ENCODE peak calls at places on chromosomes 6 and 20, in seven cellular contexts. K is glutamatergic neuron, C is fibroblast of mammary gland, G is T-helper 2 cell, U is T47D, A is left colon, N is tibial nerve. X is an unnamed sample.

GRCh38 chr6:25053875-25054371 is 118.2 kb upstream of the RIPOR2 start:
- DNase-seq in N (peak), G (no peak), U (no peak), K (no peak), C (peak), A (no peak), X (no peak)

GRCh38 chr6:67640462-67640861 is 994.6 kb upstream of the ADGRB3 start:
- DNase-seq in U (no peak), N (no peak), A (no peak), C (peak), G (no peak), K (no peak), X (no peak)

GRCh38 chr6:56245903-56246351 is 1.5 kb downstream of the COL21A1 start:
- DNase-seq in N (no peak), U (no peak), C (peak), A (no peak), G (no peak), K (no peak), X (no peak)

GRCh38 chr20:50735813-50736212 is 4.4 kb downstream of the PARD6B start:
- DNase-seq in G (no peak), K (no peak), A (no peak), C (no peak), N (no peak), U (no peak), X (no peak)

GRCh38 chr20:58810879-58811250 is 39.8 kb downstream of the GNAS-AS1 start:
- DNase-seq in N (no peak), A (no peak), K (no peak), U (no peak), G (no peak), C (no peak), X (no peak)

GRCh38 chr6:113873043-113873667 is 16.0 kb downstream of the MARCKS start:
- DNase-seq in K (no peak), U (no peak), N (peak), G (no peak), C (no peak), A (peak), X (no peak)

GRCh38 chr6:37244430-37245310 is 12.9 kb upstream of the TBC1D22B start:
- DNase-seq in A (peak), N (peak), C (peak), U (peak), G (no peak), K (no peak), X (peak)

GRCh38 chr6:84333827-84334226 is 106.4 kb upstream of the CEP162 start:
- DNase-seq in K (no peak), U (no peak), N (no peak), C (no peak), G (no peak), A (no peak), X (no peak)

GRCh38 chr20:57932227-57932864 is 222.5 kb upstream of the PMEPA1 start:
- DNase-seq in K (no peak), U (no peak), C (no peak), N (no peak), A (no peak), G (no peak), X (no peak)

GRCh38 chr6:139925894-139926641 is 551.6 kb upstream of the CITED2 start:
- DNase-seq in A (peak), N (no peak), G (no peak), C (peak), K (peak), U (no peak), X (no peak)

GRCh38 chr6:108594640-108595039 is 33.9 kb downstream of the FOXO3 start:
- DNase-seq in U (peak), N (no peak), A (no peak), K (no peak), G (no peak), C (no peak), X (no peak)

GRCh38 chr6:4344317-4344899 is 209.0 kb upstream of the ECI2 start:
- DNase-seq in K (no peak), G (no peak), U (peak), N (no peak), C (no peak), A (no peak), X (no peak)

GRCh38 chr6:56690519-56691200 is 48.0 kb upstream of the DST start:
- DNase-seq in U (peak), N (no peak), G (no peak), A (no peak), C (peak), K (no peak), X (no peak)

GRCh38 chr6:3628143-3628840 is 123.2 kb downstream of the PXDC1 start:
- DNase-seq in A (no peak), G (no peak), K (no peak), U (no peak), N (no peak), C (no peak), X (no peak)

GRCh38 chr6:29924731-29925130 is 17.6 kb upstream of the HLA-A start:
- DNase-seq in N (no peak), A (no peak), K (no peak), G (no peak), U (no peak), C (no peak), X (peak)